ENCODE peak calls at places on chromosomes 11 and 22, in nine cellular contexts. Z is caudate nucleus; F is ACHN; J is ascending aorta; M is posterior cingulate gyrus; A is HuH-7.5; E is stimulated activated CD8-positive, alpha-beta memory T cell treated with anti-CD3 and anti-CD28 coated beads, Interleukin-15, amount 100 ng/mL, for 48 hours; P is A172; X is putamen. L is an unnamed sample.

GRCh38 chr11:6587360-6587953 is 16.0 kb downstream of the RRP8 start:
- DNase-seq in Z (no peak), F (no peak), J (no peak), M (no peak), A (no peak), E (no peak), P (no peak), X (peak; percentile 52), L (no peak)

GRCh38 chr11:104866815-104867214 is 31.4 kb downstream of the CASP12 start:
- DNase-seq in Z (no peak), F (no peak), J (no peak), M (no peak), A (no peak), E (no peak), P (no peak), X (no peak), L (no peak)

GRCh38 chr11:116638463-116638862 is 134.3 kb downstream of the BUD13 start:
- DNase-seq in Z (no peak), F (no peak), J (no peak), M (no peak), A (no peak), E (no peak), P (no peak), X (no peak), L (no peak)

GRCh38 chr11:65417221-65417701 is 5.3 kb upstream of the NEAT1 start:
- DNase-seq in Z (no peak), F (no peak), J (no peak), M (peak; percentile 18), A (no peak), E (no peak), P (no peak), X (no peak), L (no peak)

GRCh38 chr11:2923446-2924375 is 5.5 kb downstream of the PHLDA2 start:
- DNase-seq in Z (no peak), F (no peak), J (no peak), M (no peak), A (no peak), E (no peak), P (no peak), X (no peak), L (no peak)

GRCh38 chr11:68014157-68014965 is 4.2 kb downstream of the ALDH3B1 start:
- DNase-seq in Z (no peak), F (peak; percentile 93), J (peak; percentile 80), M (no peak), A (no peak), E (no peak), P (peak; percentile 93), X (no peak), L (peak; percentile 90)

GRCh38 chr11:28010001-28010400 is 98.0 kb downstream of the KIF18A start:
- DNase-seq in Z (no peak), F (no peak), J (no peak), M (no peak), A (no peak), E (no peak), P (no peak), X (peak; percentile 11), L (no peak)

GRCh38 chr11:63866211-63866610 is 27.3 kb downstream of the MARK2 start:
- DNase-seq in Z (no peak), F (no peak), J (no peak), M (no peak), A (no peak), E (peak; percentile 60), P (no peak), X (no peak), L (peak; percentile 30)

GRCh38 chr22:30694171-30694637 is 470 bp upstream of the OSBP2 start:
- DNase-seq in Z (peak; percentile 20), F (peak; percentile 14), J (peak; percentile 67), M (peak; percentile 53), A (peak; percentile 68), E (peak; percentile 26), P (peak; percentile 13), X (peak; percentile 69), L (peak; percentile 54)

GRCh38 chr11:70173018-70173417 is 30.1 kb upstream of the FADD start:
- DNase-seq in Z (no peak), F (no peak), J (no peak), M (no peak), A (peak; percentile 61), E (no peak), P (no peak), X (no peak), L (no peak)

GRCh38 chr11:124633355-124633754 is 10.7 kb downstream of the TBRG1 start:
- DNase-seq in Z (no peak), F (peak; percentile 16), J (no peak), M (no peak), A (no peak), E (no peak), P (no peak), X (no peak), L (no peak)

GRCh38 chr11:87359401-87359800 is 321.7 kb downstream of the TMEM135 start:
- DNase-seq in Z (no peak), F (no peak), J (no peak), M (no peak), A (no peak), E (no peak), P (no peak), X (no peak), L (no peak)

GRCh38 chr22:20249797-20250354 is 18.2 kb downstream of the RTN4R start:
- DNase-seq in Z (peak; percentile 42), F (no peak), J (no peak), M (peak; percentile 68), A (no peak), E (no peak), P (no peak), X (no peak), L (no peak)

GRCh38 chr22:44023404-44024287 is 456 bp upstream of the PARVB start:
- DNase-seq in Z (no peak), F (peak; percentile 55), J (peak; percentile 67), M (peak; percentile 21), A (peak; percentile 39), E (no peak), P (no peak), X (no peak), L (peak; percentile 55)

GRCh38 chr11:34223021-34223813 is 117.8 kb downstream of the NAT10 start:
- DNase-seq in Z (no peak), F (no peak), J (peak; percentile 88), M (no peak), A (no peak), E (no peak), P (peak; percentile 61), X (no peak), L (peak; percentile 78)

GRCh38 chr22:30863161-30863833 is 105.3 kb downstream of the MORC2 start:
- DNase-seq in Z (no peak), F (no peak), J (peak; percentile 52), M (peak; percentile 51), A (peak; percentile 82), E (no peak), P (no peak), X (peak; percentile 32), L (no peak)